ENCODE peak calls at places on chromosomes 6 and 20, in seven cellular contexts. K is WERI-Rb-1, P is fibroblast of lung, G is foreskin fibroblast, Y is heart left ventricle, Z is GM12865, L is fibroblast of mammary gland. C is an unnamed sample.

GRCh38 chr6:45163952-45164766 is 164.0 kb upstream of the RUNX2 start:
- DNase-seq in Y (no peak), K (no peak), P (no peak), G (no peak), Z (peak), L (no peak), C (no peak)

GRCh38 chr20:3777726-3778629 is 3.3 kb downstream of the SPEF1 start:
- DNase-seq in L (peak), Y (peak), Z (no peak), P (peak), K (peak), G (peak), C (peak)

GRCh38 chr6:84575264-84575663 is 189.1 kb downstream of the TBX18 start:
- DNase-seq in Y (no peak), Z (peak), G (peak), L (peak), K (no peak), P (no peak), C (no peak)

GRCh38 chr6:115514656-115515055 is 546.0 kb downstream of the FRK start:
- DNase-seq in P (peak), Z (no peak), L (peak), Y (no peak), K (no peak), G (peak), C (no peak)

GRCh38 chr20:32965581-32966373 is 38.5 kb downstream of the SUN5 start:
- DNase-seq in P (no peak), K (no peak), G (no peak), Z (no peak), L (no peak), Y (no peak), C (no peak)

GRCh38 chr20:19027971-19028370 is 184.5 kb upstream of the SLC24A3 start:
- DNase-seq in Y (no peak), P (no peak), Z (no peak), L (no peak), G (no peak), K (no peak), C (no peak)

GRCh38 chr6:39929733-39930461 is 4.4 kb downstream of the MOCS1 start:
- DNase-seq in P (peak), K (no peak), L (peak), Z (no peak), G (peak), Y (no peak), C (no peak)

GRCh38 chr6:157075549-157076426 is 247.5 kb downstream of the TMEM242 start:
- DNase-seq in L (peak), Y (no peak), P (no peak), K (no peak), Z (peak), G (peak), C (no peak)

GRCh38 chr6:162099685-162100084 is 627.9 kb downstream of the PRKN start:
- DNase-seq in P (peak), G (peak), Y (no peak), Z (no peak), K (no peak), L (peak), C (no peak)

GRCh38 chr6:164401871-164402270 is 907.5 kb downstream of the C6orf118 start:
- DNase-seq in L (no peak), Y (no peak), P (no peak), K (no peak), Z (no peak), G (no peak), C (no peak)

GRCh38 chr20:63628246-63628975 is 1.5 kb upstream of the GMEB2 start:
- DNase-seq in P (peak), Z (peak), K (peak), Y (peak), L (peak), G (peak), C (no peak)

GRCh38 chr20:15643713-15644112 is 929.5 kb downstream of the KIF16B start:
- DNase-seq in Y (no peak), G (peak), P (peak), K (no peak), Z (peak), L (peak), C (no peak)

GRCh38 chr20:37386505-37387201 is 40.7 kb downstream of the SRC start:
- DNase-seq in Z (no peak), L (no peak), P (no peak), K (no peak), Y (no peak), G (no peak), C (no peak)

GRCh38 chr6:149332602-149333311 is 15.2 kb downstream of the TAB2 start:
- DNase-seq in L (no peak), Y (no peak), Z (no peak), P (no peak), G (peak), K (no peak), C (no peak)

GRCh38 chr6:26502169-26502568 is 2.1 kb downstream of the BTN1A1 start:
- DNase-seq in G (no peak), L (no peak), P (no peak), Y (no peak), K (peak), Z (peak), C (no peak)

GRCh38 chr6:56759521-56759920 is 116.8 kb upstream of the DST start:
- DNase-seq in G (no peak), P (no peak), Z (peak), L (no peak), Y (no peak), K (no peak), C (no peak)

GRCh38 chr6:131182991-131183425 is 47.7 kb downstream of the AKAP7 start:
- DNase-seq in Y (no peak), L (peak), K (no peak), P (peak), G (peak), Z (peak), C (no peak)
- TF ChIP-seq CTCF in Y (peak), L (peak), K (peak), P (peak), G (peak), Z (peak), C (peak)

DNA sequence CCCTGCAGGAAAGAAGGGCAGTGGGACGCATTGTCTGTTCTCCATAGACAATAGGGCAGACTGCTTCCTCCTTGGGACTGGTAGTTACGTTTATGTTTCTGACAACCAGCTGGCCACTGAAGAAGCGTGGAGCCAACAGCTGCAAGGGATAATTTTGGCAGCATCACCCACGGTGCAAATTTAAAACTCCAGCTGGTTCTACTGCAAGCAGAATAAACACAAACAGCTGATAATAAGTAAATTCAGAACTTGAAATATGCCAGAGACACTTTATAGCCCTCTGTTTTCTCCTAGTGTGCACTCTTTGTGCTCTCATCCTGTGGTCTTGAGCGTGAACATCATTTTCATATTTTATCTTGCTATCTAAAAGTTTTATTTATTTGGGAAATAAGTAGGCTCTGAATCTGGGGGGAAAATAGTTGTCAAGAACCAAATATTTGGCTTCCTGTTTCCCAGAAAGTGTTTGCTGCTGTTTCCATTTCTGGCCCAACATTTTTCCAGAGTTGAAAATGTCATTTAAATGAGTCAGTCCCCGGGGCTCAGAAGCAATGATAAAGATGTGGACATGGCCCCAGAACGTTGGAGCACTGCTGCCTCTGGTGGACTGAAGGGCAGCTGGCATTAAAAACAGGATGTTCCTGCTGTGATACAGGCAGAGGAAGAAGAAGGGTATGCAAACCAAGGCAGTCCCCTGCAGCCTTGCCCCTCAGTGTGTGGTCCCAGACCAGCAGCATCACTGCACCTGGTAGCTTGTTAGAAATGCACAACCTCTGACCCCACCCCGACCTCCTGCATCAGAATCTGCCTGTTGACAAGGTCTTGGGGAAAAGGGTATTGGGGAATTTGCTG is 12.5 kb upstream of the THBD start:
- DNase-seq in K (no peak), Y (peak), Z (no peak), P (peak), L (peak), G (peak), C (no peak)
- TF ChIP-seq CTCF in K (peak), Y (peak), Z (peak), P (peak), L (peak), G (peak), C (peak)

GRCh38 chr20:10077081-10077471 is 42.3 kb downstream of the ANKEF1 start:
- DNase-seq in G (no peak), Z (peak), Y (no peak), L (no peak), P (no peak), K (no peak), C (no peak)
- TF ChIP-seq CTCF in G (no peak), Z (peak), Y (no peak), L (peak), P (peak), K (peak), C (peak)

GRCh38 chr6:75563032-75563431 is 38.6 kb upstream of the SENP6 start:
- DNase-seq in P (peak), Y (no peak), Z (peak), L (peak), K (peak), G (peak), C (no peak)
- TF ChIP-seq CTCF in P (peak), Y (no peak), Z (peak), L (peak), K (peak), G (peak), C (peak)

DNA sequence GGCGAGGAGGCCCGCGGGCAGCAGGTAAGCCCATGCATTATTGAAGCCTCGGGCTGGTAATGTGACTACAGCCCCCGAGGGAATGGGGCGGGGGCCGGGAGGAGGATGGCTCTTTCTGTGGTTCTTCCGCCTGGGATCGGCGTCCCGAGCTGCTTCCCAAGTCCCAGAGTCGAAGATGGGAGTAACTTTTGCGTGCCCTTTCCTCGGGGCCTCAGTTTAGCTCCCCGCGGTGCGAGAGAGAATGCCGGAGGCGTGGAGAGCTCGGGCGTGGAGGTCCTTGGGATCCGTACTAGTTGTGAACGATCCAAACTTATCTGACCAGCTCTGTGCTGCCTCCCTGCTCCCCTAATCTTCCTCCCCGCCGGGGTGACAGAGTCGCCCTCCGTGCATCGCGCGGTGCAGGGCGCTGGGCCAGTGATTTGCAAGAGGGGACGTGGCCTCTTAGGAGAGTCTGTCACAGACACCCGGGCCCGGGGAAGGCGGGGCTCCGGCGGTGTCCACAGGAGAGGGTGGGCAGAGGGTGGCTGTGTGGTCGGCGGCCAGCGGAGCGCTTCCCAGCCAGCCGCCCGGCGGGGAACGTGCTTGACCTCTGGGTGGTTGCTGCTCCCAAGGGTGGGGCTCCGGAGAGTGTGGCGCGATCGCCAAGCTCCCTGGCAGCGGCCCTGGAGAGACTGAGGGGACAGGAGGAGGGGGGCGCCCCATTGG is 815 bp downstream of the UTRN start:
- DNase-seq in G (peak), P (peak), K (peak), L (peak), Z (peak), Y (peak), C (peak)
- TF ChIP-seq CTCF in G (no peak), P (no peak), K (no peak), L (no peak), Z (no peak), Y (no peak), C (peak)

C was measured in progenitor cell of endocrine pancreas.